ENCODE peak calls at places on chromosomes 3 and 15, in six cellular contexts. Y is hepatocyte, K is kidney epithelial cell, U is right atrium auricular region, H is aorta, F is OCI-LY7. Q is an unnamed sample.

GRCh38 chr3:35383719-35384555 is 255.4 kb upstream of the ARPP21 start:
- DNase-seq in Y (no peak), K (peak), U (no peak), H (no peak), F (no peak), Q (peak)

GRCh38 chr3:55654123-55654787 is 167.1 kb upstream of the WNT5A start:
- DNase-seq in Y (no peak), K (no peak), U (no peak), H (no peak), F (peak), Q (no peak)

GRCh38 chr15:59306520-59307163 is 66.0 kb downstream of the MYO1E start:
- DNase-seq in Y (no peak), K (no peak), U (no peak), H (no peak), F (no peak), Q (no peak)

GRCh38 chr3:197801801-197802504 is 10.9 kb downstream of the LRCH3 start:
- DNase-seq in Y (no peak), K (no peak), U (no peak), H (no peak), F (peak), Q (no peak)

GRCh38 chr3:11810276-11810675 is 36.4 kb downstream of the TAMM41 start:
- DNase-seq in Y (no peak), K (no peak), U (no peak), H (no peak), F (no peak), Q (no peak)

GRCh38 chr3:127273196-127273595 is 14.7 kb downstream of the PRR20G start:
- DNase-seq in Y (no peak), K (no peak), U (peak), H (no peak), F (no peak), Q (no peak)

GRCh38 chr3:43855674-43856299 is 165.0 kb downstream of the ABHD5 start:
- DNase-seq in Y (peak), K (no peak), U (peak), H (peak), F (peak), Q (no peak)

GRCh38 chr3:30548605-30549004 is 57.8 kb upstream of the TGFBR2 start:
- DNase-seq in Y (no peak), K (no peak), U (no peak), H (no peak), F (peak), Q (no peak)

GRCh38 chr15:55789066-55789660 is 46.2 kb upstream of the PRTG start:
- DNase-seq in Y (no peak), K (no peak), U (no peak), H (no peak), F (peak), Q (no peak)

GRCh38 chr15:68143785-68144184 is 61.3 kb downstream of the CALML4 start:
- DNase-seq in Y (no peak), K (no peak), U (no peak), H (no peak), F (no peak), Q (no peak)

DNA sequence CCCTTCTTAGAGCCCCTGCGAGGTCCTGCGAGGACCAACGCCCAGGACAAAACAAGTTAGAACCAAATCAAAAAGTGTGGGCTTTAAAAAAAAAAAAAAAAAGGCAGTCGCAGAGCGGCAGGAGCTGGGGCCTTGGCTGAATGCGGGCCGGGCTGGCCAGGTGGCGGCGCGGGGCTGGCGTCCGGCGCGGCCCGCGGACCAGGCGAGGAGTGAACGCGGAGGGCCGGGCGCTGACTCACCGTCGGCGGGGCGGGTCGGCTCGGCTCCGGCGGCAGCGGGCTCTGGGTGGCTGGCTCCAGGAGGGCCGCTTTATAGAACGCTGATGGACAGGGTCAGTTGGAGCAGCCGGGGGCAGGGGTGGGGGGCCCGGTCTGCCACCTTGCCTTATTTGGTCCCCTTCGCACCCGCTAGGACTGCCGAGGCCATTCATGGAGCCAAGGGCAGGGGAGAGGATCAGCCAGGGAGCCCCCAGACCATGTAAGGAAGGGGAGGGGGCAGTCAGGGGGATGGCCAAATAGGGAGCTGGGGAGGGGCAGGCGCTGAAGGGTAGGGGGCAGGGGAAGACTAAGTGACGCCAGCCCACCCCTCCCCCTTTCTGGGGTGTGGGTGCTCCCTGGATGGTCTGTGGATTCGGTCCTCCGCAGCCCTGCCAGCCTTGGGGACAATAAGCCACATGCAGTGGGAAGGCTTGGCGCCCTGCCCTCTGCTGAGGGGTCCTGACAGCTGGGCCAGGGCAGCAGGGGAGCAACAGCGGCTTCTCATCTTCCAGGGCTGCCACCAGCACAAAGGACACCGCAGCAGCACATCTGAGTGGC is at the start of gene ACTC1:
- DNase-seq in Y (peak), K (no peak), U (peak), H (peak), F (no peak), Q (no peak)
- H3K4me3 ChIP-seq in Y (no peak), K (peak), U (peak), H (peak), F (no peak), Q (no peak)

GRCh38 chr3:52406231-52406661 is 38.7 kb downstream of the SEMA3G start:
- DNase-seq in Y (no peak), K (no peak), U (no peak), H (peak), F (no peak), Q (no peak)

GRCh38 chr3:52405601-52406115 is 39.2 kb downstream of the SEMA3G start:
- DNase-seq in Y (no peak), K (no peak), U (no peak), H (peak), F (no peak), Q (no peak)

GRCh38 chr3:52404391-52404790 is 40.5 kb downstream of the SEMA3G start:
- DNase-seq in Y (no peak), K (no peak), U (no peak), H (peak), F (no peak), Q (no peak)

GRCh38 chr3:52403955-52404354 is 40.9 kb downstream of the SEMA3G start:
- DNase-seq in Y (no peak), K (no peak), U (no peak), H (peak), F (no peak), Q (no peak)

GRCh38 chr3:52405066-52405465 is 39.8 kb downstream of the SEMA3G start:
- DNase-seq in Y (no peak), K (no peak), U (no peak), H (peak), F (no peak), Q (no peak)
- H3K4me3 ChIP-seq in Y (no peak), K (no peak), U (no peak), H (no peak), F (no peak), Q (no peak)

GRCh38 chr3:49349617-49350114 is 8.5 kb downstream of the GPX1 start:
- DNase-seq in Y (peak), K (no peak), U (no peak), H (no peak), F (no peak), Q (no peak)
- H3K4me3 ChIP-seq in Y (no peak), K (no peak), U (no peak), H (no peak), F (no peak), Q (no peak)

GRCh38 chr3:45597581-45597980 is 3.0 kb downstream of the LIMD1 start:
- DNase-seq in Y (no peak), K (no peak), U (no peak), H (no peak), F (peak), Q (no peak)
- H3K4me3 ChIP-seq in Y (no peak), K (no peak), U (no peak), H (peak), F (peak), Q (no peak)

DNA sequence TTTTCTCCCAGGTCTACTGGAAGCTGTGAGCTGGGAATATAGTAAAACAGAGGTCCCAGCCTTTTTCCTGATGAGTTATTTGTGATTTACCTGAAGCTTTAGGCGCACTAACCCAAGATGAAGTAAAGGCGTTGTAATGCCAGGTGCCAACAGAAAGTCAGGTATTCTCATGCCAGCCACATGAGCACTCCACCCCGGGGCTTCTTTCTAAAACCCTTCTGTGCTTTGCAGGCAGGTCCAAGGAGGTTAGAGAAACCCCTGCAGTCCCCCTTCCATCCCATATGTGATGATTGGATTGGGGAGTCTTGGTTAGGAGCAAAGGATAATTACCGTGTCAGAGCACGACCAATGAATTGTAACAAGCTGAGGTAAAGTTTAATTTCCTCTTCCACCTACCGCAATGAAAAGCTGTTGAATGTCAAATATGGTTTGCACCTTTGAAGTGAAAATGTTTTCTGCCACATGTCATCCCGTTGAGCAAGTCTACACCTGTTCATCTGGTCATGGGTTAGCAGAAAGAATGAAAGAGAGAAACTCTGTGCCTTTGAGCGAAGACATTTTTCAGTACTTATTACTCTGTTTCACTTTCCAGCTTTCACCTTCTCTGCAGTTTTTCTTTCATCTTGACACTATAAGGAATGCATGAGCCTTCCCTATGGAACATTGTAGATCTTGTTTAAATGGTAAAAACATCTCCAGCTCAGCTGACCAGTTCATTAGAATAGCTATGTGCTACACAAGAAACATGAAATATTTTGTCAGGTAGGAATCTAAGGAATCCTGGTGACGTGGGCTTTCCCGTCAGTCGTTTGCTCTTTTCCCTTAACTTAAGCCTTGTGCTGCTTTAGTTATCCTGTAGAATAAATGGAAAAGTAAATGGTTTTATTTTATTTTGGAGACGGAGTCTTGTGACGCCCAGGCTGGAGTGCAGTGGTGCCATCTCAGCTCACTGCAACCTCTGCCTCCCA is 204.6 kb upstream of the IL12A start:
- DNase-seq in Y (no peak), K (no peak), U (no peak), H (no peak), F (no peak), Q (peak)
- H3K4me3 ChIP-seq in Y (no peak), K (no peak), U (no peak), H (no peak), F (no peak), Q (peak)

GRCh38 chr3:192514081-192514753 is 213.1 kb downstream of the FGF12 start:
- DNase-seq in Y (peak), K (peak), U (no peak), H (no peak), F (no peak), Q (no peak)
- H3K4me3 ChIP-seq in Y (peak), K (peak), U (peak), H (no peak), F (no peak), Q (peak)

GRCh38 chr3:17038141-17038540 is 153.4 kb downstream of the PLCL2 start:
- DNase-seq in Y (no peak), K (no peak), U (no peak), H (no peak), F (no peak), Q (no peak)

GRCh38 chr3:17041009-17041408 is 156.3 kb downstream of the PLCL2 start:
- DNase-seq in Y (no peak), K (no peak), U (no peak), H (no peak), F (no peak), Q (no peak)

GRCh38 chr3:17039579-17039978 is 154.8 kb downstream of the PLCL2 start:
- DNase-seq in Y (peak), K (peak), U (no peak), H (no peak), F (no peak), Q (peak)

GRCh38 chr3:17038900-17039545 is 154.3 kb downstream of the PLCL2 start:
- DNase-seq in Y (no peak), K (no peak), U (no peak), H (no peak), F (no peak), Q (no peak)

DNA sequence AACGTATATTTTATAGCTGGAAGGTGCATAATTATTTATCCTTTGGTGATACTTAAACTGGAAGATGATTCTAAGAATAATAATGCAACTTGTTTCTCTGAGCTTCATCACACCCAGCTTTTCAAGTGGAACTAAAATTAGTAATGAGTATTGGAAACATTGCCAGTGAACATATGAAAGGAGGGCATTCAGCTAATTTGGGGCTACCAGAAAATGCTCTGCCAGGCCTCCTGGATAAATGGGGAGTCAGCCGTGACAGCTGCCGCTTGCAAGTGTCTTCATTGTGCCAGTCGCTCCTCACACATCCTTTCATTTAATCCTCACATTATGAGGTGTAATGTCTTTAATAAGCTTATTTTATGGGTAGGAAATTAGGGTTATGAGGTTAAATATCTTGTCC is 155.6 kb downstream of the PLCL2 start:
- DNase-seq in Y (no peak), K (no peak), U (no peak), H (no peak), F (no peak), Q (no peak)
- H3K4me3 ChIP-seq in Y (no peak), K (no peak), U (no peak), H (no peak), F (no peak), Q (no peak)

GRCh38 chr15:40846846-40847224 is 3.0 kb downstream of the SPINT1 start:
- DNase-seq in Y (peak), K (no peak), U (no peak), H (peak), F (no peak), Q (peak)
- H3K4me3 ChIP-seq in Y (peak), K (no peak), U (no peak), H (no peak), F (peak), Q (peak)

GRCh38 chr3:192731233-192731632 is 3.9 kb upstream of the FGF12 start:
- DNase-seq in Y (no peak), K (no peak), U (no peak), H (no peak), F (no peak), Q (no peak)

GRCh38 chr3:192726386-192726785 is 955 bp downstream of the FGF12 start:
- DNase-seq in Y (no peak), K (no peak), U (no peak), H (no peak), F (no peak), Q (no peak)

GRCh38 chr3:192727032-192727847 is at the start of gene FGF12:
- DNase-seq in Y (peak), K (peak), U (peak), H (peak), F (no peak), Q (no peak)
- H3K4me3 ChIP-seq in Y (no peak), K (no peak), U (peak), H (peak), F (no peak), Q (no peak)

DNA sequence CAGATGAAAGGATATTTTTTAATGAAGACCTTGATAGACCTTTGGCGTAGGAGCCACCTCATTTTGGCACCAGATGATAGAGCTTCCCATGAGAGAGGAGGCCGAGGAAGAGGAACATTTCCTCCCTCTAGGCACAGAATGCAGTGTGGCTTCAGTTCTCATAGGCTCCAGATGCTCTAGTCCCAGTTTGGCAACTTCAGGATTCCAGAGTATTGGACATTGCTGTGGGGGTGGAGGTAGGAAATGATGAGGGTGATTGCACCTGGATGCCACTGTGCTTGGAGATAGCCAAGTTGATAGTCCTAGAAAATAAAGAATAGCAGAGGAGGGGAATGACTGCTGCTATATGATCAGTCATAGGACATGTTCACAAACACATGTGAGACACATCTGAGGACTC is 58.3 kb upstream of the KY start:
- DNase-seq in Y (no peak), K (no peak), U (no peak), H (no peak), F (no peak), Q (no peak)
- H3K4me3 ChIP-seq in Y (no peak), K (no peak), U (no peak), H (no peak), F (no peak), Q (no peak)

Q was measured in epithelial cell of proximal tubule.